ENCODE peak calls at places on chromosome 5, in five cellular contexts. U is mucosa of gallbladder, J is aorta, C is RPMI8226, O is T follicular helper cell. Z is an unnamed sample.

GRCh38 chr5:54171645-54172384 is 138.6 kb downstream of the ARL15 start:
- DNase-seq in J (no peak), O (no peak), U (peak; percentile 54), C (peak; percentile 16), Z (no peak)

GRCh38 chr5:65548281-65548680 is 14.7 kb downstream of the CENPK start:
- DNase-seq in U (no peak), O (no peak), C (no peak), J (no peak), Z (no peak)

GRCh38 chr5:151739395-151739794 is 19.0 kb downstream of the ATOX1 start:
- DNase-seq in J (no peak), C (no peak), U (no peak), O (no peak), Z (no peak)

GRCh38 chr5:151002250-151002649 is 18.1 kb upstream of the GPX3 start:
- DNase-seq in J (no peak), C (no peak), O (no peak), U (no peak), Z (no peak)

GRCh38 chr5:140073296-140073695 is 30.2 kb upstream of the NRG2 start:
- DNase-seq in O (no peak), C (peak; percentile 17), J (no peak), U (no peak), Z (no peak)

GRCh38 chr5:159324097-159324760 is 6.1 kb downstream of the IL12B start:
- DNase-seq in C (peak; percentile 37), U (no peak), O (no peak), J (no peak), Z (no peak)

GRCh38 chr5:57034517-57034916 is 82.6 kb upstream of the MIER3 start:
- DNase-seq in J (no peak), O (no peak), C (no peak), U (no peak), Z (no peak)

GRCh38 chr5:126694403-126694802 is 82.5 kb upstream of the LMNB1 start:
- DNase-seq in J (no peak), C (no peak), U (no peak), O (no peak), Z (no peak)

GRCh38 chr5:146068136-146068717 is 37.1 kb downstream of the PLAC8L1 start:
- DNase-seq in J (no peak), C (no peak), O (no peak), U (no peak), Z (no peak)

GRCh38 chr5:163396941-163397340 is 40.5 kb upstream of the CCNG1 start:
- DNase-seq in C (no peak), U (no peak), O (no peak), J (no peak), Z (no peak)

GRCh38 chr5:94522099-94522498 is 96.3 kb downstream of the KIAA0825 start:
- DNase-seq in U (no peak), O (no peak), J (no peak), C (no peak), Z (no peak)

GRCh38 chr5:60604771-60605170 is 95.2 kb downstream of the DEPDC1B start:
- DNase-seq in C (no peak), O (no peak), J (no peak), U (no peak), Z (no peak)

GRCh38 chr5:92907914-92908606 is 673.0 kb downstream of the NR2F1-AS1 start:
- DNase-seq in J (no peak), C (peak; percentile 80), U (no peak), O (no peak), Z (no peak)

GRCh38 chr5:83434929-83435328 is 36.6 kb upstream of the VCAN start:
- DNase-seq in C (no peak), J (no peak), U (no peak), O (no peak), Z (no peak)

GRCh38 chr5:168291281-168291960 is at the start of gene WWC1:
- DNase-seq in U (peak; percentile 81), C (peak; percentile 96), J (peak; percentile 76), O (peak; percentile 60), Z (peak; percentile 10)

GRCh38 chr5:115467631-115468030 is 76.9 kb downstream of the FEM1C start:
- DNase-seq in C (no peak), O (no peak), U (no peak), J (no peak), Z (no peak)

GRCh38 chr5:150066436-150066835 is 19.9 kb downstream of the CSF1R start:
- DNase-seq in C (no peak), U (no peak), O (no peak), J (no peak), Z (no peak)

GRCh38 chr5:173035904-173036707 is 20.0 kb upstream of the CREBRF start:
- DNase-seq in C (peak; percentile 47), O (no peak), J (no peak), U (no peak), Z (no peak)

GRCh38 chr5:104513194-104513602 is 950.6 kb upstream of the NUDT12 start:
- DNase-seq in U (no peak), O (no peak), J (no peak), C (no peak), Z (no peak)

GRCh38 chr5:83474986-83475385 is 3.4 kb downstream of the VCAN start:
- DNase-seq in J (no peak), U (no peak), O (no peak), C (no peak), Z (no peak)